ENCODE peak calls at places on chromosomes 4 and X, in four cellular contexts. N is HepG2, I is GM12878, Q is K562. E is an unnamed sample.

GRCh38 chr4:5021546-5021945 is 2.3 kb upstream of the CYTL1 start:
- DNase-seq in N (no peak), I (no peak), Q (no peak), E (no peak)

GRCh38 chrX:132876509-132876837 is 82.0 kb downstream of the HS6ST2 start:
- DNase-seq in N (no peak), I (no peak), Q (no peak), E (peak)

GRCh38 chrX:110941906-110942305 is 146.3 kb upstream of the CHRDL1 start:
- DNase-seq in N (no peak), I (no peak), Q (no peak), E (no peak)

GRCh38 chr4:40976343-40976742 is 226.6 kb downstream of the NSUN7 start:
- DNase-seq in N (peak), I (no peak), Q (peak), E (peak)

GRCh38 chrX:13688384-13688771 is 550 bp upstream of the RAB9A start:
- DNase-seq in N (no peak), I (no peak), Q (no peak), E (no peak)

GRCh38 chr4:153116101-153116680 is 88.1 kb upstream of the TRIM2 start:
- DNase-seq in N (no peak), I (no peak), Q (no peak), E (no peak)

GRCh38 chrX:39310925-39311324 is 509.7 kb downstream of the MID1IP1 start:
- DNase-seq in N (no peak), I (no peak), Q (no peak), E (no peak)

GRCh38 chrX:109863811-109864210 is 130.8 kb upstream of the ACSL4 start:
- DNase-seq in N (no peak), I (no peak), Q (no peak), E (no peak)

GRCh38 chr4:68948985-68949384 is 2.6 kb downstream of the UGT2A3 start:
- DNase-seq in N (peak), I (no peak), Q (no peak), E (no peak)

GRCh38 chrX:100645106-100645505 is 1.1 kb downstream of the SRPX2 start:
- DNase-seq in N (no peak), I (no peak), Q (no peak), E (no peak)

GRCh38 chrX:17584248-17584681 is 153.0 kb upstream of the SCML1 start:
- DNase-seq in N (no peak), I (no peak), Q (no peak), E (no peak)

GRCh38 chrX:13761606-13762005 is 27.1 kb downstream of the OFD1 start:
- DNase-seq in N (no peak), I (no peak), Q (peak), E (no peak)

GRCh38 chrX:47539860-47540259 is 21.1 kb upstream of the ARAF start:
- DNase-seq in N (no peak), I (no peak), Q (no peak), E (no peak)

GRCh38 chr4:127708985-127709384 is 21.2 kb upstream of the SLC25A31 start:
- DNase-seq in N (peak), I (no peak), Q (no peak), E (no peak)
- TF ChIP-seq FOXK2 in N (no peak), I (no peak), Q (no peak), E (no peak)

DNA sequence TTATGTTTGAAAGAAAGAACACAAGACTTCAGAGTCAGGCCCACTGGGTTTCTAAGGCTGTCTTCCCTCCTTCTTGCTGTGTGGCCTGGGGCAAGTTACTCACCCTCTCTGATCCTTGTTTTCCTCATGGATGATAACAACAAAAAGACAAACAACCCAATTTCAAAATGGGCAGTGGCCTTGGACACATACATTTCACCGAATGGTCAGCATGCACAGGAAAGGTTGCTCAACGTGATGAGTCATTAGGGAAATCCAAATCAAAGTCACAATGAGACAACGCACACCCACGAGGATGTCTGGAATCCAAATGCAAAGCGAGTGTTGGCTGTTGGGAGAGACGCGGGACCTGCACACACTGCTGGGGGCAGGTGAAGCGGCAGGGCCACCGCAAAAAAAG is 50.8 kb upstream of the PPP2R2C start:
- DNase-seq in N (no peak), I (no peak), Q (no peak), E (no peak)
- TF ChIP-seq FOXK2 in N (no peak), I (no peak), Q (no peak), E (no peak)

DNA sequence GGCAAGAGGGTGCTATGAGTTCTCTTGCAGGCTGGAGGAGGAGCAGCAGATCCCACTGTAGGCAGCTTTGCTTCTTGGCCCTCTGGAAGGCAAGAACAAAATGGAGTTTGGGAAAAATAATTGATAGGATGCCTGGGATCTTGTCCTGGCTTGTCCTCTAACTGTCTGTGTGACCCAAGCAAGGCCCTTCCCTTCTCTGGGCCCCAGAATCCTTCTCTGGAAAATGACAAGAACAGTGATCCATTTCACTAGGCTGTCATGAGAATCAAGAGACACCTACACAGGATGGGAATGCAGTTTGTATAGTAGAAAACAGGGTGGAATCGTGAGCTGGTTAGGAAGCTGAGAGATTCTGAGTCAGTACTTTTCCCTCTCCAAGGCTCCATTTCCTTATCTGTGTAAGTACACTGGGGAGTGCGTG is 133.3 kb downstream of the PJA1 start:
- DNase-seq in N (no peak), I (no peak), Q (no peak), E (peak)
- TF ChIP-seq FOXK2 in N (no peak), I (no peak), Q (no peak), E (no peak)

GRCh38 chrX:117987376-117987775 is 129.2 kb downstream of the KLHL13 start:
- DNase-seq in N (no peak), I (no peak), Q (no peak), E (no peak)
- TF ChIP-seq FOXK2 in N (no peak), I (no peak), Q (no peak), E (no peak)

GRCh38 chr4:3485011-3485881 is 22.1 kb downstream of the DOK7 start:
- DNase-seq in N (no peak), I (no peak), Q (no peak), E (no peak)
- TF ChIP-seq FOXK2 in N (no peak), I (no peak), Q (no peak), E (no peak)

GRCh38 chr4:76339364-76339763 is 32.8 kb downstream of the STBD1 start:
- DNase-seq in N (peak), I (no peak), Q (no peak), E (no peak)
- TF ChIP-seq FOXK2 in N (no peak), I (no peak), Q (no peak), E (no peak)

GRCh38 chr4:168440442-168441264 is 39.6 kb downstream of the DDX60L start:
- DNase-seq in N (no peak), I (peak), Q (no peak), E (no peak)
- TF ChIP-seq FOXK2 in N (no peak), I (no peak), Q (no peak), E (no peak)

E was measured in HEK293T.